ENCODE peak calls at places on chromosomes 16 and 17, in seven cellular contexts. U is HCT116, J is K562, A is GM12878, Z is SK-N-SH, W is H1, H is HepG2. I is an unnamed sample.

GRCh38 chr16:86012221-86012620 is 113.3 kb downstream of the IRF8 start:
- DNase-seq in H (no peak), J (no peak), U (no peak), W (no peak), Z (no peak), A (no peak), I (no peak)

GRCh38 chr17:19935169-19935568 is 42.5 kb downstream of the AKAP10 start:
- DNase-seq in A (no peak), H (no peak), Z (no peak), J (no peak), W (no peak), U (no peak), I (no peak)

GRCh38 chr17:50079334-50080095 is 15.6 kb upstream of the PDK2 start:
- DNase-seq in H (peak), Z (no peak), W (no peak), J (peak), U (peak), A (no peak), I (no peak)

GRCh38 chr16:11890231-11890630 is 25.5 kb downstream of the GSPT1 start:
- DNase-seq in J (no peak), H (no peak), A (no peak), U (no peak), Z (no peak), W (no peak), I (no peak)

GRCh38 chr17:48723555-48724239 is 712 bp downstream of the PRAC2 start:
- DNase-seq in Z (no peak), A (no peak), H (no peak), J (no peak), W (no peak), U (no peak), I (no peak)

GRCh38 chr17:78557598-78558039 is 19.6 kb downstream of the DNAH17 start:
- DNase-seq in Z (peak), H (no peak), J (no peak), U (no peak), A (no peak), W (no peak), I (no peak)

GRCh38 chr17:65683428-65683827 is 122.0 kb upstream of the AXIN2 start:
- DNase-seq in A (no peak), W (no peak), H (no peak), Z (no peak), U (no peak), J (no peak), I (no peak)

GRCh38 chr17:44543905-44544523 is 13.3 kb upstream of the FZD2 start:
- DNase-seq in W (no peak), A (no peak), J (peak), U (no peak), H (no peak), Z (no peak), I (no peak)

GRCh38 chr17:13776027-13776551 is 174.4 kb upstream of the HS3ST3A1 start:
- DNase-seq in A (no peak), H (no peak), W (no peak), Z (peak), U (no peak), J (no peak), I (no peak)

GRCh38 chr16:79629003-79629402 is 28.5 kb upstream of the MAF start:
- DNase-seq in U (no peak), Z (no peak), W (no peak), J (no peak), A (no peak), H (no peak), I (no peak)

GRCh38 chr17:59830007-59830630 is 62.6 kb downstream of the TUBD1 start:
- DNase-seq in Z (no peak), W (no peak), U (no peak), A (no peak), H (no peak), J (no peak), I (no peak)

GRCh38 chr16:81629032-81629802 is 149.9 kb upstream of the PLCG2 start:
- DNase-seq in Z (no peak), W (no peak), H (no peak), J (no peak), A (no peak), U (no peak), I (no peak)

GRCh38 chr17:78314683-78315354 is 45.1 kb downstream of the SOCS3 start:
- DNase-seq in H (no peak), A (no peak), W (no peak), U (no peak), Z (peak), J (peak), I (no peak)

GRCh38 chr16:19094542-19095365 is 19.0 kb upstream of the ITPRIPL2 start:
- DNase-seq in H (peak), A (no peak), W (no peak), U (peak), Z (no peak), J (peak), I (peak)

GRCh38 chr17:48429638-48430586 is at the start of gene SKAP1:
- DNase-seq in H (no peak), A (no peak), Z (peak), J (no peak), U (no peak), W (no peak), I (peak)

GRCh38 chr17:1829189-1829578 is 518 bp downstream of the SMYD4 start:
- DNase-seq in H (peak), Z (no peak), A (no peak), W (no peak), U (no peak), J (no peak), I (peak)

GRCh38 chr17:45703806-45704205 is 80.3 kb upstream of the CRHR1 start:
- DNase-seq in H (no peak), A (no peak), Z (no peak), U (no peak), J (no peak), W (no peak), I (no peak)

GRCh38 chr17:58252141-58252540 is 13.8 kb downstream of the LPO start:
- DNase-seq in A (no peak), U (no peak), H (no peak), W (no peak), J (no peak), Z (no peak), I (no peak)

GRCh38 chr16:81641403-81642106 is 137.5 kb upstream of the PLCG2 start:
- DNase-seq in U (no peak), W (no peak), H (no peak), A (no peak), J (no peak), Z (peak), I (no peak)

GRCh38 chr16:86761117-86761971 is 183.0 kb downstream of the FOXL1 start:
- DNase-seq in H (peak), A (no peak), J (peak), U (peak), Z (peak), W (no peak), I (peak)

GRCh38 chr16:20114356-20114755 is 40.7 kb upstream of the GPR139 start:
- DNase-seq in A (no peak), Z (no peak), H (no peak), J (no peak), W (no peak), U (peak), I (peak)
- TF ChIP-seq JUND in A (no peak), Z (no peak), H (no peak), J (no peak), W (no peak), U (peak), I (no peak)

DNA sequence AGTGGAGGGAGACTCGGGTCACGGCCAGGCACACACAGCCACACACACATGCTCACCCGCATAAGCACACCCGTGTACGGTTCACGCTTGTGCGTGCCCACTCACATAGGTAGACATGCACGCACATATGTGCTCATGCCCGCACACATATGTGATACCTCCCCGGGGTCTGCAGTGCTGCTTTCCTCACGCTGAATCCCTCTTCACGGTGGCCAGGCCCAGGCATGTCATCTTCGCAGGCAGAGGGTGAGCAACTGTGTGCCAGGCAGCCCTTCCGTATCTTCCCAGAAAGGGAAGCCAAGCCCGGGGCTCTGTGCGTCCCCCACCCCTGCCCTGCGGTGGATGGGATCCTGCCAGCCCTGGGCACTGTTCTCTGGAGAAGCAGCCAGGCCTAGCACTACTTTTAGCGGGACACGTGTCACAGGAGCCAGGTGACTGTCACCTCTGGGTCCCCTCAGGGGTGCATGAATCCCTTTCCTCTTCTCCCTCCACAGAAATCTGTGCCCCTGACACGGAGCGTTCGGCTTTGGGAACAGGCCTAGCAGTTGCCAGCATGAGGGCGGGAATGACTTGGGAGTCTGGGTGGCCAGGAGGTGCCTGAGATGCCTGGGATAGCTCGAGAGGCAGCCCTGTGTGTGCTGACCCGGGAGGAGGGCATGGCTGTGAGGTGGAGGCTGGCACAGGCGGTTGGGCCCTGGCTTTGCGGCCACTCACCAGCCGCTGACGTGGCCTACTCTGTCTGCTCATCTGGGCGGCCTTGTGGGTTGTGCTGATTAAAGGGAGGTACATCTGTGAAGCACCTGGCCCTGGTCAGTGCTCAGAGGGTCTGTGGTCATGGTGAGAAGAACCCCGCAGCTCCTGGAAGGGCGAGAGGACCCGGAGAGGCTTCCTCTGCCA is 47.5 kb downstream of the BAIAP2 start:
- DNase-seq in J (no peak), U (no peak), W (no peak), Z (peak), A (no peak), H (no peak), I (no peak)
- TF ChIP-seq JUND in J (no peak), U (no peak), W (no peak), Z (no peak), A (no peak), H (no peak), I (no peak)

GRCh38 chr16:2912330-2913199 is 834 bp downstream of the FLYWCH1 start:
- DNase-seq in U (no peak), Z (peak), A (no peak), H (peak), J (peak), W (no peak), I (no peak)
- TF ChIP-seq JUND in U (no peak), Z (no peak), A (no peak), H (no peak), J (no peak), W (no peak), I (no peak)

GRCh38 chr16:72876221-72876620 is 171.7 kb downstream of the ZFHX3 start:
- DNase-seq in A (peak), Z (no peak), J (no peak), U (no peak), W (no peak), H (no peak), I (no peak)
- TF ChIP-seq JUND in A (no peak), Z (no peak), J (no peak), U (no peak), W (no peak), H (no peak), I (no peak)

GRCh38 chr17:68542698-68543463 is 30.7 kb downstream of the PRKAR1A start:
- DNase-seq in A (no peak), W (no peak), Z (no peak), H (no peak), J (no peak), U (no peak), I (no peak)
- TF ChIP-seq JUND in A (no peak), W (no peak), Z (no peak), H (no peak), J (no peak), U (no peak), I (no peak)

GRCh38 chr17:6713130-6713917 is at the start of gene SLC13A5:
- DNase-seq in Z (peak), J (peak), A (no peak), H (peak), W (peak), U (no peak), I (no peak)

GRCh38 chr17:6713918-6714271 is 726 bp upstream of the SLC13A5 start:
- DNase-seq in J (no peak), Z (no peak), H (no peak), A (no peak), U (no peak), W (no peak), I (no peak)

GRCh38 chr17:6714315-6714874 is 1.2 kb upstream of the SLC13A5 start:
- DNase-seq in A (no peak), Z (no peak), J (no peak), U (no peak), H (no peak), W (no peak), I (no peak)

GRCh38 chr17:6712854-6713129 is 377 bp downstream of the SLC13A5 start:
- DNase-seq in H (no peak), Z (peak), J (no peak), W (no peak), U (no peak), A (no peak), I (no peak)

GRCh38 chr17:6716736-6717135 is 3.6 kb upstream of the SLC13A5 start:
- DNase-seq in J (no peak), Z (no peak), A (no peak), W (no peak), H (peak), U (no peak), I (no peak)
- TF ChIP-seq JUND in J (no peak), Z (no peak), A (no peak), W (no peak), H (no peak), U (no peak), I (no peak)

GRCh38 chr16:89024546-89024945 is 47.5 kb upstream of the CBFA2T3 start:
- DNase-seq in A (no peak), J (no peak), U (no peak), Z (no peak), W (no peak), H (no peak), I (no peak)

GRCh38 chr16:89027281-89027680 is 50.3 kb upstream of the CBFA2T3 start:
- DNase-seq in U (no peak), H (no peak), Z (no peak), W (no peak), J (no peak), A (no peak), I (no peak)

GRCh38 chr16:89023621-89024511 is 46.9 kb upstream of the CBFA2T3 start:
- DNase-seq in J (no peak), W (no peak), Z (no peak), U (no peak), H (no peak), A (no peak), I (no peak)

GRCh38 chr16:89025636-89026035 is 48.6 kb upstream of the CBFA2T3 start:
- DNase-seq in U (no peak), A (no peak), J (no peak), W (no peak), H (no peak), Z (no peak), I (no peak)

GRCh38 chr16:89026121-89026612 is 49.2 kb upstream of the CBFA2T3 start:
- DNase-seq in W (no peak), H (no peak), J (peak), Z (no peak), A (peak), U (peak), I (no peak)
- TF ChIP-seq JUND in W (no peak), H (no peak), J (peak), Z (no peak), A (peak), U (peak), I (no peak)

I was measured in T47D.